ENCODE peak calls at places on chromosomes 11 and 22, in nine cellular contexts. One of them, this sample, is unnamed. For H3K36me3, the result is how much of the 10 kb centered on the place peaks cover.

GRCh38 chr11:86818466-86819282 is 18.3 kb downstream of the PRSS23 start:
- DNase-seq in colonic mucosa: no peak
- DNase-seq in spleen: no peak
- DNase-seq in stomach: no peak
- DNase-seq in heart left ventricle: no peak
- DNase-seq in CD8-positive, alpha-beta T cell: no peak
- DNase-seq in GM12878: peak
- DNase-seq in right atrium auricular region: no peak
- DNase-seq in PC-9: no peak
- DNase-seq in this sample: no peak

GRCh38 chr11:131305005-131305404 is 65.4 kb upstream of the NTM start:
- DNase-seq in GM12878: no peak
- DNase-seq in heart left ventricle: no peak
- DNase-seq in spleen: no peak
- DNase-seq in PC-9: no peak
- DNase-seq in colonic mucosa: no peak
- DNase-seq in CD8-positive, alpha-beta T cell: no peak
- DNase-seq in stomach: no peak
- DNase-seq in right atrium auricular region: no peak
- DNase-seq in this sample: no peak

GRCh38 chr22:22879675-22880029 is 8.0 kb upstream of the IGLL5 start:
- DNase-seq in stomach: no peak
- DNase-seq in GM12878: no peak
- DNase-seq in PC-9: no peak
- DNase-seq in heart left ventricle: no peak
- DNase-seq in colonic mucosa: no peak
- DNase-seq in CD8-positive, alpha-beta T cell: no peak
- DNase-seq in right atrium auricular region: no peak
- DNase-seq in spleen: no peak
- DNase-seq in this sample: no peak

GRCh38 chr11:17978553-17979287 is 34.1 kb downstream of the SERGEF start:
- DNase-seq in colonic mucosa: peak
- DNase-seq in spleen: no peak
- DNase-seq in GM12878: no peak
- DNase-seq in PC-9: peak
- DNase-seq in CD8-positive, alpha-beta T cell: no peak
- DNase-seq in heart left ventricle: peak
- DNase-seq in stomach: peak
- DNase-seq in right atrium auricular region: no peak
- DNase-seq in this sample: no peak

GRCh38 chr22:26766510-26767350 is 109.3 kb downstream of the MIAT start:
- DNase-seq in heart left ventricle: no peak
- DNase-seq in right atrium auricular region: no peak
- DNase-seq in CD8-positive, alpha-beta T cell: no peak
- DNase-seq in GM12878: no peak
- DNase-seq in spleen: no peak
- DNase-seq in stomach: no peak
- DNase-seq in colonic mucosa: no peak
- DNase-seq in PC-9: no peak
- DNase-seq in this sample: no peak

GRCh38 chr11:47220401-47220821 is 5.6 kb downstream of the DDB2 start:
- DNase-seq in colonic mucosa: no peak
- DNase-seq in stomach: no peak
- DNase-seq in PC-9: no peak
- DNase-seq in GM12878: no peak
- DNase-seq in CD8-positive, alpha-beta T cell: no peak
- DNase-seq in right atrium auricular region: no peak
- DNase-seq in heart left ventricle: no peak
- DNase-seq in spleen: no peak
- DNase-seq in this sample: no peak

GRCh38 chr22:46596032-46596441 is 24.1 kb upstream of the GRAMD4 start:
- DNase-seq in right atrium auricular region: peak
- DNase-seq in GM12878: no peak
- DNase-seq in stomach: no peak
- DNase-seq in heart left ventricle: peak
- DNase-seq in spleen: peak
- DNase-seq in CD8-positive, alpha-beta T cell: peak
- DNase-seq in colonic mucosa: no peak
- DNase-seq in PC-9: no peak
- DNase-seq in this sample: no peak

GRCh38 chr11:111229604-111230003 is 15.9 kb upstream of the POU2AF2 start:
- DNase-seq in stomach: no peak
- DNase-seq in GM12878: no peak
- DNase-seq in CD8-positive, alpha-beta T cell: no peak
- DNase-seq in right atrium auricular region: no peak
- DNase-seq in heart left ventricle: no peak
- DNase-seq in PC-9: no peak
- DNase-seq in spleen: no peak
- DNase-seq in colonic mucosa: no peak
- DNase-seq in this sample: no peak

GRCh38 chr22:23104109-23104971 is 34.0 kb downstream of the GNAZ start:
- DNase-seq in colonic mucosa: no peak
- DNase-seq in heart left ventricle: no peak
- DNase-seq in right atrium auricular region: no peak
- DNase-seq in PC-9: no peak
- DNase-seq in stomach: no peak
- DNase-seq in CD8-positive, alpha-beta T cell: no peak
- DNase-seq in GM12878: no peak
- DNase-seq in spleen: no peak
- DNase-seq in this sample: no peak

GRCh38 chr11:126450806-126451205 is 95.3 kb downstream of the ST3GAL4 start:
- DNase-seq in right atrium auricular region: no peak
- DNase-seq in PC-9: no peak
- DNase-seq in GM12878: no peak
- DNase-seq in heart left ventricle: no peak
- DNase-seq in CD8-positive, alpha-beta T cell: no peak
- DNase-seq in colonic mucosa: no peak
- DNase-seq in stomach: no peak
- DNase-seq in spleen: no peak
- DNase-seq in this sample: no peak

GRCh38 chr11:64841592-64842365 is 2.7 kb downstream of the CDC42BPG start:
- DNase-seq in colonic mucosa: no peak
- DNase-seq in heart left ventricle: no peak
- DNase-seq in spleen: peak
- DNase-seq in CD8-positive, alpha-beta T cell: no peak
- DNase-seq in stomach: no peak
- DNase-seq in right atrium auricular region: no peak
- DNase-seq in GM12878: no peak
- DNase-seq in PC-9: peak
- DNase-seq in this sample: no peak

DNA sequence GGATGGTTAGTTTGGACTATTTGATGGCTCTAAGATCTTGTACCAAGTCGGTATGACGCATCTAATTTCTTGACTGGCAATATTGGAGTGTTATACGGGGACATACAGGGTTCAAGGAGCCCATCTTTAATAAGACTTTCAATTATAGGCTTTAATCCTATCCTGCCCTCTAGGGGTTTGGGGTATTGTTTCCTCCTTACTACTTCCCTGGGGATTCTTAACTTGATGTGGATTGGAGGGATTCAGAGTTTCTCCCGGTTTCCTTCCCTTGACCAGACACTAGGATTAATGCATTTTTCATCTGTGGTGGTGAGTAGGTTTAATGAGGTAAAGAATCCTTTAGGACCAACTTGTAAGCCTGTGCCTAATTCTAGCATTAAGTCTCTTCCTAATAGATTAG is 18.8 kb downstream of the CYP2D6 start:
- DNase-seq in colonic mucosa: no peak
- DNase-seq in spleen: no peak
- DNase-seq in right atrium auricular region: no peak
- DNase-seq in heart left ventricle: no peak
- DNase-seq in GM12878: no peak
- DNase-seq in PC-9: no peak
- DNase-seq in CD8-positive, alpha-beta T cell: no peak
- DNase-seq in stomach: no peak
- DNase-seq in this sample: no peak
- TF ChIP-seq CTCF in colonic mucosa: no peak
- TF ChIP-seq CTCF in spleen: no peak
- TF ChIP-seq CTCF in right atrium auricular region: no peak
- TF ChIP-seq CTCF in heart left ventricle: no peak
- TF ChIP-seq CTCF in GM12878: no peak
- TF ChIP-seq CTCF in PC-9: no peak
- TF ChIP-seq CTCF in CD8-positive, alpha-beta T cell: no peak
- TF ChIP-seq CTCF in stomach: no peak
- TF ChIP-seq CTCF in this sample: no peak

GRCh38 chr11:75347781-75348613 is 3.5 kb downstream of the ARRB1 start:
- DNase-seq in stomach: no peak
- DNase-seq in GM12878: no peak
- DNase-seq in PC-9: no peak
- DNase-seq in CD8-positive, alpha-beta T cell: no peak
- DNase-seq in heart left ventricle: no peak
- DNase-seq in spleen: no peak
- DNase-seq in right atrium auricular region: no peak
- DNase-seq in colonic mucosa: peak
- DNase-seq in this sample: no peak
- H3K4me3 ChIP-seq in stomach: no peak
- H3K4me3 ChIP-seq in GM12878: no peak
- H3K4me3 ChIP-seq in PC-9: no peak
- H3K4me3 ChIP-seq in CD8-positive, alpha-beta T cell: no peak
- H3K4me3 ChIP-seq in heart left ventricle: peak
- H3K4me3 ChIP-seq in spleen: no peak
- H3K4me3 ChIP-seq in right atrium auricular region: no peak
- H3K4me3 ChIP-seq in colonic mucosa: no peak
- H3K4me3 ChIP-seq in this sample: no peak

GRCh38 chr11:993141-993540 is 43.4 kb downstream of the MUC6 start:
- DNase-seq in GM12878: no peak
- DNase-seq in right atrium auricular region: no peak
- DNase-seq in heart left ventricle: no peak
- DNase-seq in colonic mucosa: no peak
- DNase-seq in CD8-positive, alpha-beta T cell: peak
- DNase-seq in PC-9: no peak
- DNase-seq in stomach: no peak
- DNase-seq in spleen: no peak
- DNase-seq in this sample: no peak

GRCh38 chr11:992577-992976 is 43.9 kb downstream of the MUC6 start:
- DNase-seq in heart left ventricle: no peak
- DNase-seq in PC-9: no peak
- DNase-seq in GM12878: no peak
- DNase-seq in colonic mucosa: no peak
- DNase-seq in spleen: no peak
- DNase-seq in right atrium auricular region: no peak
- DNase-seq in CD8-positive, alpha-beta T cell: no peak
- DNase-seq in stomach: no peak
- DNase-seq in this sample: no peak

GRCh38 chr11:991711-992307 is 44.7 kb downstream of the MUC6 start:
- DNase-seq in colonic mucosa: no peak
- DNase-seq in spleen: no peak
- DNase-seq in CD8-positive, alpha-beta T cell: peak
- DNase-seq in GM12878: no peak
- DNase-seq in stomach: no peak
- DNase-seq in PC-9: no peak
- DNase-seq in right atrium auricular region: no peak
- DNase-seq in heart left ventricle: no peak
- DNase-seq in this sample: no peak

GRCh38 chr11:995058-995751 is 41.3 kb downstream of the MUC6 start:
- DNase-seq in heart left ventricle: no peak
- DNase-seq in colonic mucosa: no peak
- DNase-seq in PC-9: no peak
- DNase-seq in GM12878: no peak
- DNase-seq in stomach: no peak
- DNase-seq in CD8-positive, alpha-beta T cell: no peak
- DNase-seq in right atrium auricular region: no peak
- DNase-seq in spleen: no peak
- DNase-seq in this sample: no peak

GRCh38 chr11:993632-994167 is 42.8 kb downstream of the MUC6 start:
- DNase-seq in right atrium auricular region: no peak
- DNase-seq in PC-9: no peak
- DNase-seq in spleen: no peak
- DNase-seq in GM12878: no peak
- DNase-seq in stomach: no peak
- DNase-seq in colonic mucosa: no peak
- DNase-seq in heart left ventricle: no peak
- DNase-seq in CD8-positive, alpha-beta T cell: peak
- DNase-seq in this sample: no peak
- H3K36me3 ChIP-seq in right atrium auricular region: half or more
- H3K36me3 ChIP-seq in PC-9: under half
- H3K36me3 ChIP-seq in spleen: under half
- H3K36me3 ChIP-seq in GM12878: under half
- H3K36me3 ChIP-seq in stomach: half or more
- H3K36me3 ChIP-seq in colonic mucosa: under half
- H3K36me3 ChIP-seq in heart left ventricle: half or more
- H3K36me3 ChIP-seq in CD8-positive, alpha-beta T cell: under half
- H3K36me3 ChIP-seq in this sample: under half

GRCh38 chr22:36335621-36336020 is 52.1 kb downstream of the MYH9 start:
- DNase-seq in heart left ventricle: no peak
- DNase-seq in CD8-positive, alpha-beta T cell: peak
- DNase-seq in PC-9: no peak
- DNase-seq in right atrium auricular region: no peak
- DNase-seq in spleen: no peak
- DNase-seq in colonic mucosa: no peak
- DNase-seq in stomach: no peak
- DNase-seq in GM12878: no peak
- DNase-seq in this sample: no peak

GRCh38 chr22:36334838-36335603 is 52.7 kb downstream of the MYH9 start:
- DNase-seq in stomach: no peak
- DNase-seq in right atrium auricular region: no peak
- DNase-seq in GM12878: no peak
- DNase-seq in CD8-positive, alpha-beta T cell: peak
- DNase-seq in spleen: peak
- DNase-seq in heart left ventricle: peak
- DNase-seq in PC-9: peak
- DNase-seq in colonic mucosa: no peak
- DNase-seq in this sample: no peak

GRCh38 chr22:36333632-36334031 is 54.1 kb downstream of the MYH9 start:
- DNase-seq in colonic mucosa: no peak
- DNase-seq in CD8-positive, alpha-beta T cell: peak
- DNase-seq in heart left ventricle: no peak
- DNase-seq in PC-9: peak
- DNase-seq in GM12878: no peak
- DNase-seq in right atrium auricular region: no peak
- DNase-seq in spleen: no peak
- DNase-seq in stomach: peak
- DNase-seq in this sample: no peak

GRCh38 chr22:36332623-36333331 is 55.0 kb downstream of the MYH9 start:
- DNase-seq in colonic mucosa: peak
- DNase-seq in CD8-positive, alpha-beta T cell: peak
- DNase-seq in PC-9: peak
- DNase-seq in heart left ventricle: peak
- DNase-seq in spleen: peak
- DNase-seq in right atrium auricular region: no peak
- DNase-seq in GM12878: peak
- DNase-seq in stomach: peak
- DNase-seq in this sample: peak

DNA sequence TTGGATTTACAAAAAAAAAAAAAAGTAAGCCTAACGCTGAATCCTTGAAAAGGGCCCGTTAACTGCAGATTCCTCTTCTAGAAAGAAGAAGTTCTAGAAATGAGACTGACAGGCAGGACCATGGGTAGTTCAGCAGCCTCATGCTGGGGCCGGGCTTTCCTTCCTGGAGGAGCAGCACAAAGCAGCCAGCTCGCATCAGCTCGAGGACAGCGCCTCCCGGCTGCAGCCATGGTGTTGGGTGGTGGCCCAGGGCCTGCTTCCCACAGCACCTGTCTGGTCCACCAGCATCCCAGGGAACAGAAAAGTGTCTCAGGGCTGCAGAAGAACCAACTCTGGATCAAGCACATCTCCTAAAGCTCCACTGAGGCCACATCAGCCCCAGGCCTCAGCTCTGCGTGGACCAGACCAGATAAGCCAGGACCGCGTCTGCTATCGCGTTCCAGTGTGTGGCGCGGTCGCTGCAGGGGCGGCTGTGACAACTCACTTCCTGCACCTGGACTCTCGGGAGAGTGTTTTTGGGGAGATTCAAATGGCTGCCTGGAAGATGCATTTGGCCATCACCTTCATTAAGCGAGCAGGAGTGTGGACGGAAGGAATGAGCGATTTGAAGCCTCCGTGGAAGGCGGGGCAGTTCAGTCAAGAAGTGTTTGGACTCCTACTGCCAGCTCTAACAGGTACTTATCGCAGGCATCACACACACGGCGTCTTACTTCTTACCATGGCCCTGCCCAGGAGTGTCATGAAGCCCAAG is 53.5 kb downstream of the MYH9 start:
- DNase-seq in stomach: no peak
- DNase-seq in spleen: peak
- DNase-seq in right atrium auricular region: no peak
- DNase-seq in PC-9: peak
- DNase-seq in colonic mucosa: peak
- DNase-seq in heart left ventricle: peak
- DNase-seq in CD8-positive, alpha-beta T cell: peak
- DNase-seq in GM12878: no peak
- DNase-seq in this sample: no peak
- TF ChIP-seq CTCF in stomach: no peak
- TF ChIP-seq CTCF in spleen: peak
- TF ChIP-seq CTCF in right atrium auricular region: no peak
- TF ChIP-seq CTCF in PC-9: no peak
- TF ChIP-seq CTCF in colonic mucosa: no peak
- TF ChIP-seq CTCF in heart left ventricle: peak
- TF ChIP-seq CTCF in CD8-positive, alpha-beta T cell: no peak
- TF ChIP-seq CTCF in GM12878: peak
- TF ChIP-seq CTCF in this sample: peak